ENCODE peak calls at places on chromosome 16, in seven cellular contexts. One of them, this sample, is unnamed.

GRCh38 chr16:67447508-67448076 is 16.7 kb downstream of the HSD11B2 start:
- DNase-seq in pancreas: peak; percentile 75
- DNase-seq in heart right ventricle: peak; percentile 33
- DNase-seq in BE2C: peak; percentile 60
- DNase-seq in CD8-positive, alpha-beta memory T cell: no peak
- DNase-seq in PC-9: peak; percentile 46
- DNase-seq in right lobe of liver: peak; percentile 59
- DNase-seq in this sample: no peak

GRCh38 chr16:68948230-68948910 is 105.0 kb downstream of the TANGO6 start:
- DNase-seq in BE2C: no peak
- DNase-seq in heart right ventricle: no peak
- DNase-seq in PC-9: no peak
- DNase-seq in CD8-positive, alpha-beta memory T cell: no peak
- DNase-seq in right lobe of liver: no peak
- DNase-seq in pancreas: no peak
- DNase-seq in this sample: no peak

GRCh38 chr16:12509121-12509520 is 294.6 kb downstream of the CPPED1 start:
- DNase-seq in CD8-positive, alpha-beta memory T cell: no peak
- DNase-seq in right lobe of liver: no peak
- DNase-seq in heart right ventricle: no peak
- DNase-seq in BE2C: no peak
- DNase-seq in pancreas: no peak
- DNase-seq in PC-9: no peak
- DNase-seq in this sample: no peak

GRCh38 chr16:57838161-57838560 is 35.9 kb upstream of the KIFC3 start:
- DNase-seq in pancreas: no peak
- DNase-seq in heart right ventricle: no peak
- DNase-seq in CD8-positive, alpha-beta memory T cell: no peak
- DNase-seq in BE2C: no peak
- DNase-seq in PC-9: no peak
- DNase-seq in right lobe of liver: no peak
- DNase-seq in this sample: no peak

GRCh38 chr16:12182202-12182601 is 205.7 kb downstream of the SNX29 start:
- DNase-seq in heart right ventricle: no peak
- DNase-seq in right lobe of liver: no peak
- DNase-seq in PC-9: no peak
- DNase-seq in CD8-positive, alpha-beta memory T cell: no peak
- DNase-seq in pancreas: no peak
- DNase-seq in BE2C: no peak
- DNase-seq in this sample: no peak

GRCh38 chr16:23979982-23980381 is 144.2 kb downstream of the PRKCB start:
- DNase-seq in heart right ventricle: no peak
- DNase-seq in pancreas: no peak
- DNase-seq in CD8-positive, alpha-beta memory T cell: no peak
- DNase-seq in PC-9: no peak
- DNase-seq in right lobe of liver: no peak
- DNase-seq in BE2C: no peak
- DNase-seq in this sample: no peak

GRCh38 chr16:51982715-51983680 is 563.9 kb downstream of the TOX3 start:
- DNase-seq in right lobe of liver: peak; percentile 57
- DNase-seq in heart right ventricle: peak; percentile 35
- DNase-seq in CD8-positive, alpha-beta memory T cell: no peak
- DNase-seq in BE2C: peak; percentile 63
- DNase-seq in pancreas: peak; percentile 70
- DNase-seq in PC-9: peak; percentile 19
- DNase-seq in this sample: no peak

GRCh38 chr16:54284319-54284930 is 2.2 kb downstream of the IRX3 start:
- DNase-seq in PC-9: peak; percentile 45
- DNase-seq in CD8-positive, alpha-beta memory T cell: no peak
- DNase-seq in BE2C: no peak
- DNase-seq in pancreas: peak; percentile 20
- DNase-seq in right lobe of liver: no peak
- DNase-seq in heart right ventricle: no peak
- DNase-seq in this sample: no peak

GRCh38 chr16:1288813-1289479 is 20.5 kb upstream of the UBE2I start:
- DNase-seq in PC-9: no peak
- DNase-seq in right lobe of liver: no peak
- DNase-seq in heart right ventricle: no peak
- DNase-seq in BE2C: no peak
- DNase-seq in CD8-positive, alpha-beta memory T cell: no peak
- DNase-seq in pancreas: no peak
- DNase-seq in this sample: no peak

GRCh38 chr16:77403732-77404131 is 31.1 kb downstream of the ADAMTS18 start:
- DNase-seq in heart right ventricle: no peak
- DNase-seq in right lobe of liver: no peak
- DNase-seq in pancreas: no peak
- DNase-seq in CD8-positive, alpha-beta memory T cell: no peak
- DNase-seq in BE2C: no peak
- DNase-seq in PC-9: no peak
- DNase-seq in this sample: no peak

GRCh38 chr16:14957576-14958322 is 17.1 kb upstream of the PDXDC1 start:
- DNase-seq in heart right ventricle: no peak
- DNase-seq in right lobe of liver: peak; percentile 49
- DNase-seq in CD8-positive, alpha-beta memory T cell: no peak
- DNase-seq in pancreas: no peak
- DNase-seq in BE2C: no peak
- DNase-seq in PC-9: no peak
- DNase-seq in this sample: no peak

GRCh38 chr16:86508947-86509758 is 1.2 kb upstream of the FOXF1 start:
- DNase-seq in right lobe of liver: no peak
- DNase-seq in BE2C: no peak
- DNase-seq in heart right ventricle: peak; percentile 42
- DNase-seq in pancreas: no peak
- DNase-seq in CD8-positive, alpha-beta memory T cell: no peak
- DNase-seq in PC-9: peak; percentile 27
- DNase-seq in this sample: no peak

GRCh38 chr16:60031751-60032150 is 1297.6 kb upstream of the GOT2 start:
- DNase-seq in pancreas: no peak
- DNase-seq in PC-9: no peak
- DNase-seq in right lobe of liver: no peak
- DNase-seq in CD8-positive, alpha-beta memory T cell: no peak
- DNase-seq in heart right ventricle: no peak
- DNase-seq in BE2C: no peak
- DNase-seq in this sample: no peak

GRCh38 chr16:71807905-71808592 is 585 bp downstream of the AP1G1 start:
- DNase-seq in CD8-positive, alpha-beta memory T cell: no peak
- DNase-seq in right lobe of liver: peak; percentile 62
- DNase-seq in heart right ventricle: no peak
- DNase-seq in BE2C: peak; percentile 13
- DNase-seq in pancreas: peak; percentile 17
- DNase-seq in PC-9: no peak
- DNase-seq in this sample: no peak

GRCh38 chr16:52398491-52398960 is 148.4 kb downstream of the TOX3 start:
- DNase-seq in BE2C: no peak
- DNase-seq in heart right ventricle: no peak
- DNase-seq in PC-9: no peak
- DNase-seq in CD8-positive, alpha-beta memory T cell: no peak
- DNase-seq in right lobe of liver: peak; percentile 74
- DNase-seq in pancreas: no peak
- DNase-seq in this sample: no peak

GRCh38 chr16:85498607-85499006 is 114.5 kb upstream of the GSE1 start:
- DNase-seq in pancreas: no peak
- DNase-seq in right lobe of liver: no peak
- DNase-seq in heart right ventricle: no peak
- DNase-seq in PC-9: no peak
- DNase-seq in CD8-positive, alpha-beta memory T cell: no peak
- DNase-seq in BE2C: no peak
- DNase-seq in this sample: no peak

GRCh38 chr16:1299012-1299867 is 10.2 kb upstream of the UBE2I start:
- DNase-seq in CD8-positive, alpha-beta memory T cell: no peak
- DNase-seq in heart right ventricle: no peak
- DNase-seq in BE2C: no peak
- DNase-seq in PC-9: no peak
- DNase-seq in pancreas: peak; percentile 55
- DNase-seq in right lobe of liver: peak; percentile 95
- DNase-seq in this sample: no peak

GRCh38 chr16:4053663-4054479 is 62.4 kb downstream of the ADCY9 start:
- DNase-seq in heart right ventricle: peak; percentile 25
- DNase-seq in BE2C: no peak
- DNase-seq in pancreas: peak; percentile 76
- DNase-seq in CD8-positive, alpha-beta memory T cell: no peak
- DNase-seq in PC-9: peak; percentile 53
- DNase-seq in right lobe of liver: peak; percentile 89
- DNase-seq in this sample: no peak

GRCh38 chr16:15572329-15573001 is 70.5 kb downstream of the MARF1 start:
- DNase-seq in right lobe of liver: no peak
- DNase-seq in BE2C: no peak
- DNase-seq in heart right ventricle: no peak
- DNase-seq in PC-9: no peak
- DNase-seq in CD8-positive, alpha-beta memory T cell: no peak
- DNase-seq in pancreas: no peak
- DNase-seq in this sample: no peak

GRCh38 chr16:87017388-87018012 is 299.7 kb downstream of the C16orf95 start:
- DNase-seq in heart right ventricle: no peak
- DNase-seq in CD8-positive, alpha-beta memory T cell: no peak
- DNase-seq in pancreas: no peak
- DNase-seq in BE2C: no peak
- DNase-seq in right lobe of liver: peak; percentile 20
- DNase-seq in PC-9: no peak
- DNase-seq in this sample: no peak

GRCh38 chr16:52456368-52456767 is 90.6 kb downstream of the TOX3 start:
- DNase-seq in right lobe of liver: no peak
- DNase-seq in heart right ventricle: no peak
- DNase-seq in BE2C: no peak
- DNase-seq in pancreas: no peak
- DNase-seq in CD8-positive, alpha-beta memory T cell: no peak
- DNase-seq in PC-9: no peak
- DNase-seq in this sample: no peak

GRCh38 chr16:83934684-83934977 is 18.4 kb upstream of the OSGIN1 start:
- DNase-seq in pancreas: no peak
- DNase-seq in BE2C: no peak
- DNase-seq in heart right ventricle: no peak
- DNase-seq in right lobe of liver: no peak
- DNase-seq in CD8-positive, alpha-beta memory T cell: no peak
- DNase-seq in PC-9: no peak
- DNase-seq in this sample: no peak

GRCh38 chr16:566475-567361 is at the start of gene NHLRC4:
- DNase-seq in PC-9: no peak
- DNase-seq in heart right ventricle: peak; percentile 87
- DNase-seq in BE2C: peak; percentile 92
- DNase-seq in pancreas: no peak
- DNase-seq in right lobe of liver: no peak
- DNase-seq in CD8-positive, alpha-beta memory T cell: peak; percentile 60
- DNase-seq in this sample: no peak

DNA sequence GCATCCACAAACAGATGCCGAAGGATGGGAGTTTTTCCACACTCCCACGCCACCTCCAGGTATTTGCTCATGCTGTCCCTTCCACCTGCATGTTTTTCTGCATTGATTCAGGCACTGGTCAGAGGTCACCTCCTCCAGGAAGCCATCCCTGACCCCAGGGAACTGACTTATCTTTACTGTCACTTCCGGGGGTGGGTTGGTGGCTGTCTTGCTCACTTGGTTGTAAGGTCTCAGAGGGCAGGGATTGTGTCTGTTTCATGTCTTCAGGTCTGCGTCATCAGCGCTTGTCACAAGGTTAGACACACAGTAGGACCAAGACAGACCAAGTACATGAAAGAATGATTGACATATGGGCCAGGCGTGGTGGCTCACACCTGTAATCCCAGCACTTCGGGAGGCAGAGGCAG is 1.9 kb upstream of the IL4R start:
- DNase-seq in right lobe of liver: no peak
- DNase-seq in PC-9: no peak
- DNase-seq in heart right ventricle: no peak
- DNase-seq in CD8-positive, alpha-beta memory T cell: no peak
- DNase-seq in BE2C: no peak
- DNase-seq in pancreas: no peak
- DNase-seq in this sample: no peak
- H3K9me3 ChIP-seq in right lobe of liver: no peaks in the 10 kb centered on the region
- H3K9me3 ChIP-seq in PC-9: peaks cover 13% of the 10 kb centered on the region
- H3K9me3 ChIP-seq in heart right ventricle: peaks cover 5% of the 10 kb centered on the region
- H3K9me3 ChIP-seq in CD8-positive, alpha-beta memory T cell: no peaks in the 10 kb centered on the region
- H3K9me3 ChIP-seq in BE2C: no peaks in the 10 kb centered on the region
- H3K9me3 ChIP-seq in pancreas: no peaks in the 10 kb centered on the region
- H3K9me3 ChIP-seq in this sample: no peaks in the 10 kb centered on the region

DNA sequence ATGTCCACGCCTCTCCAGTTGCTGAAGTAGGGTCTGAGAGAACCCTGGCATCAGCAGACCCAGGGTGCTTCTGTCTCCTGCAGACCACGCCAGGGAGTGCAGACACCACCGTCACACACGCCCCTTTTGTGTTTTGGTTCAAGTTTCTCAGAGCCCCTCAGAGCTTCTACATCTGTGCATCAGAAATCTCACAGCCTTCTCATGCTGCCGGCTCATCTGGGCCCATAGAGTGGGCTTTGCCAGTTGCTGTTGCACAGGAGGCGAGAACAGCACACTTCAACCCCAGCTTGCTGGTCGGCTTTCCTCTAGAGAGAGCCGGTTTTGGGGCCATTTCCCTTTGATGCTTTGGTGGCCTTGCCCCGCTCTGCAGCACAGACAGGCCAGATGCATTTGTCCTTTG is 60.9 kb downstream of the PDPK1 start:
- DNase-seq in PC-9: no peak
- DNase-seq in heart right ventricle: no peak
- DNase-seq in CD8-positive, alpha-beta memory T cell: no peak
- DNase-seq in right lobe of liver: no peak
- DNase-seq in BE2C: no peak
- DNase-seq in pancreas: no peak
- DNase-seq in this sample: no peak
- H3K9me3 ChIP-seq in PC-9: no peaks in the 10 kb centered on the region
- H3K9me3 ChIP-seq in heart right ventricle: no peaks in the 10 kb centered on the region
- H3K9me3 ChIP-seq in CD8-positive, alpha-beta memory T cell: no peaks in the 10 kb centered on the region
- H3K9me3 ChIP-seq in right lobe of liver: no peaks in the 10 kb centered on the region
- H3K9me3 ChIP-seq in BE2C: no peaks in the 10 kb centered on the region
- H3K9me3 ChIP-seq in pancreas: no peaks in the 10 kb centered on the region
- H3K9me3 ChIP-seq in this sample: no peaks in the 10 kb centered on the region

DNA sequence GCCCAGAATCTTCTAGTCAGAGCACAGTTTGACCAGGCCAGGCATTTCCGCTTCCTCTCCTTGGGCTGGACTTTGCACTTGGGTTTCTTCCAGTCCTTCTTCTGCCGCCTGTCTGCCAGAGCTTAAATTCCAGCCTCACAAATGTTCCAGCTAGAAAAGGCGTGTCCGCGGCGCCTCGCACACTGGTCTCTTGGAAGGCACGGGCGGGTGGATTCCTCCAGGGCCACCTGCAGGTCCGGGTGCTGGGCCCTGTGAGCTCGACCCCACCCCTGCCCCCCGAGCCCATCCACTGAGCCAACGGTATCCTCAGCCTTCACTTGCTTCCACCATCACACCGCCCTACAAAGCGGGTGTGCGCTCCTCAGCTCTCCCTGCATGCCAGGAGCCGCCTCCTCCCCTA is 2026.5 kb downstream of the TP53TG3F start:
- DNase-seq in pancreas: no peak
- DNase-seq in CD8-positive, alpha-beta memory T cell: no peak
- DNase-seq in right lobe of liver: no peak
- DNase-seq in PC-9: no peak
- DNase-seq in heart right ventricle: no peak
- DNase-seq in BE2C: no peak
- DNase-seq in this sample: no peak
- H3K9me3 ChIP-seq in pancreas: no peaks in the 10 kb centered on the region
- H3K9me3 ChIP-seq in CD8-positive, alpha-beta memory T cell: peaks cover 4% of the 10 kb centered on the region
- H3K9me3 ChIP-seq in right lobe of liver: no peaks in the 10 kb centered on the region
- H3K9me3 ChIP-seq in PC-9: no peaks in the 10 kb centered on the region
- H3K9me3 ChIP-seq in heart right ventricle: peaks cover 15% of the 10 kb centered on the region
- H3K9me3 ChIP-seq in BE2C: peaks cover 5% of the 10 kb centered on the region
- H3K9me3 ChIP-seq in this sample: no peaks in the 10 kb centered on the region

DNA sequence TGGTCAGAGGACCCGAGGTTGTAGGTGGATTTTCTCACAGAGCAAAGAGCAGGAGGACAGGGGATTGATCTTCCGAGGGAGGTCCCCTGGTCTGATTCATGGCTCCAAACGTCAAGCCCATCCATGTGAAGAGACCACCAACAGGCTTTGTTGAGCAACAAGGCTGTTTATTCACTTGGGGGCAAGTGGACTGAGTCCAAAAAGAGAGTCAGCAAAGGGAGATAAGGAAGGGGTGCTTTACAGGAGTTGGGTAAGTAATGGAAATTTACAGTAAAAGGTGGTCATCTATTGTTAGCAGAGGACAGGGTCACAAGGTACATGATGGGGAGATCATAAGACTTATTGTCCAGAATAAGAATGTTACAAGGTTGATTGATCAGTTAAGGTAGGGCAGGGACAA is 2285.8 kb downstream of the TP53TG3F start:
- DNase-seq in heart right ventricle: no peak
- DNase-seq in pancreas: no peak
- DNase-seq in PC-9: no peak
- DNase-seq in BE2C: no peak
- DNase-seq in right lobe of liver: no peak
- DNase-seq in CD8-positive, alpha-beta memory T cell: no peak
- DNase-seq in this sample: no peak
- H3K9me3 ChIP-seq in heart right ventricle: no peaks in the 10 kb centered on the region
- H3K9me3 ChIP-seq in pancreas: no peaks in the 10 kb centered on the region
- H3K9me3 ChIP-seq in PC-9: no peaks in the 10 kb centered on the region
- H3K9me3 ChIP-seq in BE2C: no peaks in the 10 kb centered on the region
- H3K9me3 ChIP-seq in right lobe of liver: no peaks in the 10 kb centered on the region
- H3K9me3 ChIP-seq in CD8-positive, alpha-beta memory T cell: no peaks in the 10 kb centered on the region
- H3K9me3 ChIP-seq in this sample: peaks cover 2% of the 10 kb centered on the region